ENCODE peak calls at places on chromosomes 7 and 10, in nine cellular contexts. K is coronary artery, Q is DMS79 treated with DMSO at 0.1 percent for 48 hours, A is HCT116, Z is fibroblast of the conjunctiva, L is RPMI8226, O is suprapubic skin, T is posterior cingulate gyrus, G is psoas muscle. E is an unnamed sample.

GRCh38 chr10:131652416-131652815 is 248.4 kb upstream of the PPP2R2D start:
- DNase-seq in L (no peak), Z (no peak), O (peak), K (peak), A (no peak), T (no peak), G (no peak), Q (no peak), E (no peak)

GRCh38 chr10:126004752-126005151 is 108.4 kb downstream of the FANK1 start:
- DNase-seq in G (no peak), T (no peak), K (no peak), O (no peak), A (no peak), Z (no peak), L (no peak), Q (no peak), E (no peak)

GRCh38 chr7:29957921-29958320 is 31.7 kb downstream of the SCRN1 start:
- DNase-seq in Z (no peak), Q (peak), G (no peak), K (no peak), O (no peak), T (no peak), A (no peak), L (no peak), E (peak)

GRCh38 chr10:61903991-61904350 is 2.5 kb downstream of the ARID5B start:
- DNase-seq in G (no peak), A (no peak), Z (no peak), Q (no peak), K (no peak), T (no peak), L (no peak), O (no peak), E (no peak)

GRCh38 chr10:127300868-127301321 is 104.5 kb upstream of the INSYN2A start:
- DNase-seq in A (no peak), Q (no peak), G (no peak), L (no peak), T (no peak), Z (no peak), O (no peak), K (peak), E (no peak)

GRCh38 chr10:131650169-131650705 is 250.6 kb upstream of the PPP2R2D start:
- DNase-seq in T (no peak), K (peak), L (no peak), Q (no peak), O (peak), G (no peak), A (no peak), Z (no peak), E (no peak)

GRCh38 chr10:124703778-124704427 is 40.3 kb downstream of the FAM53B start:
- DNase-seq in Q (no peak), A (no peak), T (peak), Z (peak), G (peak), L (no peak), O (no peak), K (peak), E (no peak)

GRCh38 chr10:117694251-117694650 is 151.7 kb downstream of the EMX2 start:
- DNase-seq in K (no peak), L (no peak), Q (no peak), T (no peak), O (no peak), Z (no peak), G (no peak), A (no peak), E (no peak)

GRCh38 chr7:21912305-21912704 is 33.4 kb downstream of the CDCA7L start:
- DNase-seq in T (peak), G (no peak), A (no peak), K (no peak), Z (peak), Q (no peak), L (no peak), O (no peak), E (no peak)

GRCh38 chr10:110641256-110641655 is 2.9 kb upstream of the RBM20 start:
- DNase-seq in T (no peak), Z (no peak), A (peak), Q (no peak), K (no peak), O (no peak), G (peak), L (peak), E (no peak)

GRCh38 chr10:59337254-59337653 is 25.1 kb downstream of the FAM13C start:
- DNase-seq in Z (peak), G (no peak), T (peak), Q (peak), K (no peak), O (no peak), A (no peak), L (no peak), E (no peak)

GRCh38 chr7:66415659-66416265 is 210.6 kb downstream of the TPST1 start:
- DNase-seq in O (no peak), T (no peak), G (no peak), Z (no peak), Q (no peak), K (no peak), A (no peak), L (no peak), E (no peak)

GRCh38 chr7:17333227-17333626 is 34.8 kb downstream of the AHR start:
- DNase-seq in L (no peak), A (no peak), G (no peak), Z (no peak), K (no peak), O (no peak), T (no peak), Q (no peak), E (no peak)

E was measured in NAMALWA.